ENCODE peak calls at places on chromosomes 7 and 10, in eight cellular contexts. One of them, this sample, is unnamed.
A peak's percentile ranks its signal among the peaks of the same experiment; 100 is the strongest.

GRCh38 chr7:48084727-48085432 is 4.2 kb upstream of the UPP1 start:
- DNase-seq in GM12891: peak; percentile 45
- DNase-seq in H1: no peak
- DNase-seq in stomach: peak; percentile 60
- DNase-seq in spleen: peak; percentile 75
- DNase-seq in endothelial cell of umbilical vein: peak; percentile 90
- DNase-seq in transverse colon: peak; percentile 64
- DNase-seq in suprapubic skin: peak; percentile 85
- DNase-seq in this sample: no peak

GRCh38 chr10:90199098-90199497 is 497.7 kb downstream of the KIF20B start:
- DNase-seq in GM12891: no peak
- DNase-seq in H1: no peak
- DNase-seq in stomach: no peak
- DNase-seq in spleen: no peak
- DNase-seq in endothelial cell of umbilical vein: peak; percentile 83
- DNase-seq in transverse colon: no peak
- DNase-seq in suprapubic skin: no peak
- DNase-seq in this sample: no peak

GRCh38 chr7:28202222-28202621 is 21.6 kb upstream of the JAZF1 start:
- DNase-seq in GM12891: no peak
- DNase-seq in H1: no peak
- DNase-seq in stomach: no peak
- DNase-seq in spleen: no peak
- DNase-seq in endothelial cell of umbilical vein: no peak
- DNase-seq in transverse colon: no peak
- DNase-seq in suprapubic skin: no peak
- DNase-seq in this sample: no peak

GRCh38 chr7:140160308-140160707 is 16.5 kb downstream of the KDM7A start:
- DNase-seq in GM12891: no peak
- DNase-seq in H1: no peak
- DNase-seq in stomach: no peak
- DNase-seq in spleen: no peak
- DNase-seq in endothelial cell of umbilical vein: peak; percentile 15
- DNase-seq in transverse colon: no peak
- DNase-seq in suprapubic skin: no peak
- DNase-seq in this sample: no peak

GRCh38 chr10:81157649-81158048 is 619.9 kb downstream of the SH2D4B start:
- DNase-seq in GM12891: no peak
- DNase-seq in H1: no peak
- DNase-seq in stomach: no peak
- DNase-seq in spleen: no peak
- DNase-seq in endothelial cell of umbilical vein: no peak
- DNase-seq in transverse colon: no peak
- DNase-seq in suprapubic skin: no peak
- DNase-seq in this sample: no peak

GRCh38 chr7:155066417-155066950 is 3.6 kb upstream of the HTR5A start:
- DNase-seq in GM12891: no peak
- DNase-seq in H1: no peak
- DNase-seq in stomach: no peak
- DNase-seq in spleen: no peak
- DNase-seq in endothelial cell of umbilical vein: peak; percentile 40
- DNase-seq in transverse colon: no peak
- DNase-seq in suprapubic skin: no peak
- DNase-seq in this sample: no peak

GRCh38 chr7:113175525-113176097 is 57.3 kb upstream of the SMIM30 start:
- DNase-seq in GM12891: no peak
- DNase-seq in H1: no peak
- DNase-seq in stomach: no peak
- DNase-seq in spleen: no peak
- DNase-seq in endothelial cell of umbilical vein: no peak
- DNase-seq in transverse colon: no peak
- DNase-seq in suprapubic skin: no peak
- DNase-seq in this sample: no peak

GRCh38 chr7:122884186-122884585 is 2.1 kb downstream of the CADPS2 start:
- DNase-seq in GM12891: no peak
- DNase-seq in H1: no peak
- DNase-seq in stomach: no peak
- DNase-seq in spleen: no peak
- DNase-seq in endothelial cell of umbilical vein: no peak
- DNase-seq in transverse colon: no peak
- DNase-seq in suprapubic skin: no peak
- DNase-seq in this sample: no peak

GRCh38 chr7:99102809-99103690 is 40.9 kb downstream of the SMURF1 start:
- DNase-seq in GM12891: no peak
- DNase-seq in H1: no peak
- DNase-seq in stomach: no peak
- DNase-seq in spleen: no peak
- DNase-seq in endothelial cell of umbilical vein: peak; percentile 56
- DNase-seq in transverse colon: no peak
- DNase-seq in suprapubic skin: no peak
- DNase-seq in this sample: no peak

GRCh38 chr7:143975617-143976016 is 21.0 kb downstream of the OR2F1 start:
- DNase-seq in GM12891: no peak
- DNase-seq in H1: no peak
- DNase-seq in stomach: no peak
- DNase-seq in spleen: no peak
- DNase-seq in endothelial cell of umbilical vein: no peak
- DNase-seq in transverse colon: no peak
- DNase-seq in suprapubic skin: no peak
- DNase-seq in this sample: no peak

GRCh38 chr10:127911218-127911866 is 4.4 kb downstream of the PTPRE start:
- DNase-seq in GM12891: no peak
- DNase-seq in H1: no peak
- DNase-seq in stomach: no peak
- DNase-seq in spleen: no peak
- DNase-seq in endothelial cell of umbilical vein: no peak
- DNase-seq in transverse colon: no peak
- DNase-seq in suprapubic skin: no peak
- DNase-seq in this sample: no peak

GRCh38 chr10:97213431-97213830 is 27.7 kb upstream of the SLIT1 start:
- DNase-seq in GM12891: no peak
- DNase-seq in H1: no peak
- DNase-seq in stomach: no peak
- DNase-seq in spleen: no peak
- DNase-seq in endothelial cell of umbilical vein: no peak
- DNase-seq in transverse colon: no peak
- DNase-seq in suprapubic skin: no peak
- DNase-seq in this sample: no peak

GRCh38 chr7:37408885-37409248 is 39.8 kb downstream of the ELMO1 start:
- DNase-seq in GM12891: no peak
- DNase-seq in H1: no peak
- DNase-seq in stomach: no peak
- DNase-seq in spleen: no peak
- DNase-seq in endothelial cell of umbilical vein: peak; percentile 61
- DNase-seq in transverse colon: no peak
- DNase-seq in suprapubic skin: no peak
- DNase-seq in this sample: no peak

GRCh38 chr10:103049237-103049636 is 131.1 kb downstream of the CNNM2 start:
- DNase-seq in GM12891: no peak
- DNase-seq in H1: no peak
- DNase-seq in stomach: no peak
- DNase-seq in spleen: no peak
- DNase-seq in endothelial cell of umbilical vein: no peak
- DNase-seq in transverse colon: no peak
- DNase-seq in suprapubic skin: no peak
- DNase-seq in this sample: no peak

GRCh38 chr10:58330397-58330796 is 4.4 kb upstream of the UBE2D1 start:
- DNase-seq in GM12891: no peak
- DNase-seq in H1: no peak
- DNase-seq in stomach: no peak
- DNase-seq in spleen: no peak
- DNase-seq in endothelial cell of umbilical vein: no peak
- DNase-seq in transverse colon: no peak
- DNase-seq in suprapubic skin: no peak
- DNase-seq in this sample: no peak

GRCh38 chr10:58336242-58336641 is 1.4 kb downstream of the UBE2D1 start:
- DNase-seq in GM12891: no peak
- DNase-seq in H1: no peak
- DNase-seq in stomach: no peak
- DNase-seq in spleen: no peak
- DNase-seq in endothelial cell of umbilical vein: no peak
- DNase-seq in transverse colon: no peak
- DNase-seq in suprapubic skin: no peak
- DNase-seq in this sample: no peak

GRCh38 chr10:58334817-58335305 is at the start of gene UBE2D1:
- DNase-seq in GM12891: peak; percentile 75
- DNase-seq in H1: peak; percentile 91
- DNase-seq in stomach: peak; percentile 93
- DNase-seq in spleen: peak; percentile 98
- DNase-seq in endothelial cell of umbilical vein: peak; percentile 69
- DNase-seq in transverse colon: peak; percentile 95
- DNase-seq in suprapubic skin: peak; percentile 91
- DNase-seq in this sample: no peak

GRCh38 chr10:58341422-58341821 is 6.6 kb downstream of the UBE2D1 start:
- DNase-seq in GM12891: no peak
- DNase-seq in H1: no peak
- DNase-seq in stomach: no peak
- DNase-seq in spleen: no peak
- DNase-seq in endothelial cell of umbilical vein: no peak
- DNase-seq in transverse colon: no peak
- DNase-seq in suprapubic skin: no peak
- DNase-seq in this sample: no peak

DNA sequence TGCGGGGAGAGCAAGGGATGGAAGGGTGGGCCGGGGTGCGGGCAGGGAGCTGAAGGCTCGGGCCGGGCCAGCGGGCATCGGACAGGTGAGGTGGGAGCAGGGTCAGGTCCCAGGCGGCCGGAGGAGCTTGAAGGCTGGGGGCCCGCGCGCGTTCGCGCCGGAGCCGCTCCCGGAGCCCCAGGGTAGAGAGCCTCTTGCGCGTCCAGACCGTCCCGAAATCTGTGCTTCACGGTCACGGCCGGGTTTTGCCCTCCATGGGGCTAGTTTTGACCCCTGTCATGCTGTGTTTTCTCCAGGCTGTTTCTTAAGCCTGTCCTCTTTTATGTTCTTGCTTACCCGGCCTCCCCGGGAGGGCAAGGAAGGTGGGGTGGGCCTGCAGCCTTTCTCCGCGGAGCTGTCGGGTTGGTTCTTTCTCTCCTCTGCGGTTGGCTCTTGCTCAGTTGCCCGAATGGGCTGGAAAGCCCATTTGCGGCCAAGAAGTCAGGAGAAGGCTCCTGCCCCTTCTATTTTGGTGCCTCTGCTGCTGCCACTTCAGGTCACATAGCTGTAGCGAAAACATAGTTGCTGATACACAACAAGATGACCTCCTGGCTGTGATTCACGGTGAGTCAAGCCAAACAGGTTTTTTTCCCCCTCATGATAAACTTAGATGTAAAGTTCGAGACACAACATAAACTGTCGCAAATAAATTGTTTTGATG is 650 bp downstream of the UBE2D1 start:
- DNase-seq in GM12891: no peak
- DNase-seq in H1: no peak
- DNase-seq in stomach: peak; percentile 26
- DNase-seq in spleen: no peak
- DNase-seq in endothelial cell of umbilical vein: peak; percentile 63
- DNase-seq in transverse colon: peak; percentile 27
- DNase-seq in suprapubic skin: peak; percentile 66
- DNase-seq in this sample: no peak
- TF ChIP-seq POLR2AphosphoS5 in GM12891: no peak
- TF ChIP-seq POLR2AphosphoS5 in H1: no peak
- TF ChIP-seq POLR2AphosphoS5 in stomach: no peak
- TF ChIP-seq POLR2AphosphoS5 in spleen: no peak
- TF ChIP-seq POLR2AphosphoS5 in endothelial cell of umbilical vein: no peak
- TF ChIP-seq POLR2AphosphoS5 in transverse colon: no peak
- TF ChIP-seq POLR2AphosphoS5 in suprapubic skin: no peak
- TF ChIP-seq POLR2AphosphoS5 in this sample: no peak

GRCh38 chr10:22849077-22849810 is 78.6 kb upstream of the ARMC3 start:
- DNase-seq in GM12891: no peak
- DNase-seq in H1: no peak
- DNase-seq in stomach: peak; percentile 86
- DNase-seq in spleen: peak; percentile 81
- DNase-seq in endothelial cell of umbilical vein: peak; percentile 85
- DNase-seq in transverse colon: peak; percentile 58
- DNase-seq in suprapubic skin: peak; percentile 88
- DNase-seq in this sample: no peak
- TF ChIP-seq POLR2AphosphoS5 in GM12891: no peak
- TF ChIP-seq POLR2AphosphoS5 in H1: no peak
- TF ChIP-seq POLR2AphosphoS5 in stomach: peak; percentile 89
- TF ChIP-seq POLR2AphosphoS5 in spleen: peak; percentile 68
- TF ChIP-seq POLR2AphosphoS5 in endothelial cell of umbilical vein: peak; percentile 18
- TF ChIP-seq POLR2AphosphoS5 in transverse colon: no peak
- TF ChIP-seq POLR2AphosphoS5 in suprapubic skin: peak; percentile 70
- TF ChIP-seq POLR2AphosphoS5 in this sample: no peak

GRCh38 chr7:94338921-94339371 is 55.7 kb upstream of the COL1A2 start:
- DNase-seq in GM12891: no peak
- DNase-seq in H1: no peak
- DNase-seq in stomach: no peak
- DNase-seq in spleen: no peak
- DNase-seq in endothelial cell of umbilical vein: no peak
- DNase-seq in transverse colon: no peak
- DNase-seq in suprapubic skin: no peak
- DNase-seq in this sample: no peak
- TF ChIP-seq POLR2AphosphoS5 in GM12891: no peak
- TF ChIP-seq POLR2AphosphoS5 in H1: no peak
- TF ChIP-seq POLR2AphosphoS5 in stomach: no peak
- TF ChIP-seq POLR2AphosphoS5 in spleen: no peak
- TF ChIP-seq POLR2AphosphoS5 in endothelial cell of umbilical vein: no peak
- TF ChIP-seq POLR2AphosphoS5 in transverse colon: no peak
- TF ChIP-seq POLR2AphosphoS5 in suprapubic skin: no peak
- TF ChIP-seq POLR2AphosphoS5 in this sample: no peak

GRCh38 chr7:50621932-50622587 is 56.9 kb upstream of the DDC start:
- DNase-seq in GM12891: no peak
- DNase-seq in H1: no peak
- DNase-seq in stomach: no peak
- DNase-seq in spleen: no peak
- DNase-seq in endothelial cell of umbilical vein: no peak
- DNase-seq in transverse colon: no peak
- DNase-seq in suprapubic skin: no peak
- DNase-seq in this sample: no peak

GRCh38 chr7:50621206-50621605 is 56.0 kb upstream of the DDC start:
- DNase-seq in GM12891: no peak
- DNase-seq in H1: no peak
- DNase-seq in stomach: no peak
- DNase-seq in spleen: no peak
- DNase-seq in endothelial cell of umbilical vein: no peak
- DNase-seq in transverse colon: no peak
- DNase-seq in suprapubic skin: no peak
- DNase-seq in this sample: no peak

GRCh38 chr7:50620418-50620817 is 55.2 kb upstream of the DDC start:
- DNase-seq in GM12891: no peak
- DNase-seq in H1: no peak
- DNase-seq in stomach: no peak
- DNase-seq in spleen: no peak
- DNase-seq in endothelial cell of umbilical vein: no peak
- DNase-seq in transverse colon: no peak
- DNase-seq in suprapubic skin: no peak
- DNase-seq in this sample: no peak

GRCh38 chr7:50625360-50625759 is 60.2 kb upstream of the DDC start:
- DNase-seq in GM12891: no peak
- DNase-seq in H1: no peak
- DNase-seq in stomach: no peak
- DNase-seq in spleen: no peak
- DNase-seq in endothelial cell of umbilical vein: no peak
- DNase-seq in transverse colon: no peak
- DNase-seq in suprapubic skin: no peak
- DNase-seq in this sample: no peak

DNA sequence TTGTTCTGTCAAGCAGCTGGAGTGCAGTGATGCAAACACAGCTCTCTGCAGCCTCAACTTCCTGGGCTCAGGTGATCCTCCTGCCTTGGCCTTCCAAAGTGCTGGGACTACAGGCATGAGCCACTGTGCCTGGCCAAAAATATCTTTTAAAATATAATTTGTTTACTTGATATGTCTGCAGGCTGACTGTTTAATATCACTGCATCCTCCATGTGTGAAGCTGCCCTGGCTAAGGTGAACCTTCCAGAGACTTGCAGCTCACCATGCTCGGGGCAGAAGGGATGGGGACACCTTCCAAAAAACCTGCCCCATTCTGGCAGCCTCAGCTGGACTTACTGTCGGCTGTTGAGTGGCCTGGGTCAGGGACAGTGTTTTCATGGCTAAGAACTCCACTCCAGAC is 57.6 kb upstream of the DDC start:
- DNase-seq in GM12891: no peak
- DNase-seq in H1: no peak
- DNase-seq in stomach: no peak
- DNase-seq in spleen: no peak
- DNase-seq in endothelial cell of umbilical vein: no peak
- DNase-seq in transverse colon: no peak
- DNase-seq in suprapubic skin: no peak
- DNase-seq in this sample: no peak
- TF ChIP-seq POLR2AphosphoS5 in GM12891: no peak
- TF ChIP-seq POLR2AphosphoS5 in H1: no peak
- TF ChIP-seq POLR2AphosphoS5 in stomach: no peak
- TF ChIP-seq POLR2AphosphoS5 in spleen: no peak
- TF ChIP-seq POLR2AphosphoS5 in endothelial cell of umbilical vein: no peak
- TF ChIP-seq POLR2AphosphoS5 in transverse colon: no peak
- TF ChIP-seq POLR2AphosphoS5 in suprapubic skin: no peak
- TF ChIP-seq POLR2AphosphoS5 in this sample: no peak